ENCODE peak calls at places on chromosomes 7 and 10, in five cellular contexts. T, Z, O, M and Y are unnamed samples. For H3K4me1, the result is how much of the 10 kb centered on the place peaks cover.

GRCh38 chr10:120019568-120019967 is 127.0 kb downstream of the SEC23IP start:
- DNase-seq in O (no peak), Z (no peak), M (no peak), T (no peak), Y (no peak)

GRCh38 chr7:39252916-39253315 is 275.2 kb downstream of the POU6F2 start:
- DNase-seq in T (no peak), Z (no peak), O (no peak), M (no peak), Y (no peak)

GRCh38 chr7:44072364-44073231 is 7.2 kb upstream of the PGAM2 start:
- DNase-seq in M (peak), Z (peak), O (peak), T (no peak), Y (peak)

GRCh38 chr7:74283858-74284447 is 5.3 kb upstream of the CLIP2 start:
- DNase-seq in T (no peak), O (no peak), Z (no peak), M (no peak), Y (no peak)

GRCh38 chr10:132347211-132347930 is 15.4 kb downstream of the LRRC27 start:
- DNase-seq in Z (no peak), O (no peak), T (peak), M (no peak), Y (no peak)

GRCh38 chr7:24784292-24784691 is 27.0 kb upstream of the GSDME start:
- DNase-seq in M (no peak), T (no peak), Z (no peak), O (no peak), Y (no peak)

GRCh38 chr10:123236122-123236521 is 81.9 kb downstream of the BUB3 start:
- DNase-seq in Z (no peak), T (no peak), M (no peak), O (no peak), Y (no peak)

GRCh38 chr7:159144756-159145543 is at the start of gene VIPR2:
- DNase-seq in O (no peak), M (peak), Z (no peak), T (no peak), Y (no peak)

GRCh38 chr10:15712903-15713302 is 6.8 kb downstream of the ITGA8 start:
- DNase-seq in M (no peak), O (no peak), T (no peak), Z (no peak), Y (no peak)

GRCh38 chr7:140062528-140063299 is at the start of gene PARP12:
- DNase-seq in O (peak), T (peak), M (peak), Z (peak), Y (peak)

GRCh38 chr10:92538231-92538958 is 35.5 kb downstream of the IDE start:
- DNase-seq in Z (no peak), M (no peak), O (no peak), T (no peak), Y (no peak)

GRCh38 chr10:131003455-131003854 is 308.1 kb downstream of the TCERG1L start:
- DNase-seq in M (no peak), T (no peak), O (no peak), Z (no peak), Y (no peak)

GRCh38 chr7:71349583-71350481 is 217.9 kb downstream of the GALNT17 start:
- DNase-seq in O (no peak), T (no peak), Z (no peak), M (no peak), Y (no peak)

GRCh38 chr7:101754432-101755159 is 62.8 kb upstream of the CUX1 start:
- DNase-seq in O (no peak), T (no peak), M (no peak), Z (peak), Y (no peak)

GRCh38 chr7:30990316-30991029 is 26.7 kb downstream of the GHRHR start:
- DNase-seq in M (no peak), T (no peak), O (no peak), Z (no peak), Y (no peak)

GRCh38 chr10:48531486-48531885 is 73.4 kb downstream of the ARHGAP22 start:
- DNase-seq in T (no peak), M (no peak), O (no peak), Z (no peak), Y (no peak)

GRCh38 chr10:75191821-75192568 is 18.6 kb upstream of the VDAC2 start:
- DNase-seq in T (no peak), O (peak), M (no peak), Z (peak), Y (peak)
- H3K4me1 ChIP-seq in T (under half), O (under half), M (under half), Z (half or more), Y (under half)

GRCh38 chr7:117250801-117251200 is 72.1 kb downstream of the WNT2 start:
- DNase-seq in Z (no peak), M (peak), O (no peak), T (no peak), Y (no peak)
- H3K27ac ChIP-seq in Z (no peak), M (no peak), O (no peak), T (no peak), Y (no peak)

GRCh38 chr7:116574025-116574822 is 49.4 kb downstream of the CAV1 start:
- DNase-seq in T (no peak), Z (no peak), M (no peak), O (no peak), Y (no peak)

GRCh38 chr7:116571552-116571951 is 46.7 kb downstream of the CAV1 start:
- DNase-seq in O (no peak), Z (peak), T (no peak), M (no peak), Y (no peak)

GRCh38 chr7:116575853-116576252 is 51.0 kb downstream of the CAV1 start:
- DNase-seq in O (no peak), T (no peak), Z (no peak), M (no peak), Y (no peak)

GRCh38 chr7:116572036-116572435 is 47.2 kb downstream of the CAV1 start:
- DNase-seq in M (no peak), O (no peak), Z (peak), T (no peak), Y (no peak)

GRCh38 chr7:116573541-116573940 is 48.7 kb downstream of the CAV1 start:
- DNase-seq in Z (no peak), O (no peak), M (no peak), T (no peak), Y (no peak)
- H3K4me1 ChIP-seq in Z (half or more), O (half or more), M (under half), T (under half), Y (under half)

DNA sequence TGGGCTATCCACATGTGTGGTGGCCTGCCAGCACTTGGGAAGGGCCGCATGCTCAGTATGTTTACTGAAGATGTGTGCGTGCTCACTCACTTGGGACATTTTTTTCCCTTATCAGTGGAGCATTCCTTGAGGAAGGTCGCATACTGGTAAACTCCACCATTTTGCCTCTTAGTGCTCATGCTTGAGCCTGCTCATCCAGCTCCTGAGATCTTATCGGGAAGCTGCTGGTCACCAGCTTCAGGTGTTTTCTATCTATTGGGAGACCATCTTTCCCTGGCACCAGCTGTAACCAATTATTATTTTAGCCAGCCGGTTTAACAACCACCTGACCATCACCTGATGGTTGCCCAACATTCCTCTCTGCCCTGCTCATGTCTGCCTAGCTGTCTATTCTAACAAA is 35.0 kb upstream of the TRIM24 start:
- DNase-seq in M (no peak), T (no peak), O (no peak), Z (no peak), Y (no peak)
- H3K27ac ChIP-seq in M (no peak), T (no peak), O (no peak), Z (no peak), Y (no peak)

GRCh38 chr10:62584216-62584615 is 210.0 kb downstream of the ZNF365 start:
- DNase-seq in O (no peak), Z (no peak), T (no peak), M (peak), Y (no peak)
- H3K4me1 ChIP-seq in O (under half), Z (under half), T (under half), M (under half), Y (under half)

DNA sequence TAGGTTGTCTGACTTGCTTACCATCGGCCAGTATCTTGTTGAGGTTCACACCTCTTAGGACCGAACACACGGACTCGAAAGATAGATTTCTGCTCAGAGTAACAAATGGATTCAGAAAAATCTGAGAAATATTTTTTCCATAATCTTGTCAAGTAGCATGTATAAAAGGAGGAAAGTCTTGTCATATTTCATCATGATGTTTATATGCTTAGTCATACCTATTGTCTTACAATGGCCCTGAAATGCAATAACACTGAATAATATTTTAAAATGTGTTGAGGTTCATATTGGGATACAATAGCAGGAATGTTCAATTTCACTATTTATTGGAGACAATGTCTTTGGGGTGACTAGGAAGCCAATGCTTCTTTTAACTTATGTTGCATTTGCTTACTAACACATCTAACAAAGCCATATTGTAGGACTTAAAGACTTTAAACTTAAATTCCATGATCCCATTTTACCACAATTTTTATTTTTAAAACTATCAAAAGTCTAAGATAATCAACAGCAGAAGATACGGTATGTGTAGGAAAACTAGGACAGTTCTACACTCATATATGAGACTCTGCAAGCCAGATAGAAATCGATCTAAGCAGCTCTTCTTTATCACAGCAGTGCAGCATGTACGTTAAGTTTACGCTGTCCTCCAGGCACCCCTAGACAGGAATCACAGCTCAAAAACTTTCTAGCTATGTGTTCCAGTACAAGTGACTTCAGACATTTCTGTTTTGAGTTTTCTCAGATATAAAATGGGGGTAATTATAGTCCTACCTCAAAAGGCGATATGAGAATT is 135.7 kb upstream of the CAV2 start:
- DNase-seq in O (no peak), T (no peak), Z (no peak), M (no peak), Y (no peak)
- H3K27ac ChIP-seq in O (no peak), T (no peak), Z (peak), M (no peak), Y (no peak)

GRCh38 chr10:35129185-35129674 is 2.6 kb downstream of the CREM start:
- DNase-seq in T (no peak), O (no peak), Z (no peak), M (no peak), Y (no peak)

GRCh38 chr10:35124540-35124939 is 2.1 kb upstream of the CREM start:
- DNase-seq in T (no peak), O (no peak), Z (no peak), M (no peak), Y (no peak)

GRCh38 chr10:35127289-35127891 is 744 bp downstream of the CREM start:
- DNase-seq in O (peak), M (peak), Z (peak), T (peak), Y (peak)

GRCh38 chr10:35126062-35126529 is 550 bp upstream of the CREM start:
- DNase-seq in T (no peak), M (no peak), Z (no peak), O (no peak), Y (no peak)

GRCh38 chr10:35126530-35127288 is at the start of gene CREM:
- DNase-seq in Z (peak), M (peak), T (peak), O (peak), Y (peak)
- H3K4me1 ChIP-seq in Z (under half), M (under half), T (under half), O (under half), Y (under half)

GRCh38 chr10:93542358-93542791 is 24.1 kb upstream of the FFAR4 start:
- DNase-seq in O (no peak), T (no peak), Z (peak), M (no peak), Y (peak)
- H3K27ac ChIP-seq in O (no peak), T (no peak), Z (peak), M (no peak), Y (no peak)